ENCODE peak calls at places on chromosomes 3 and 15, in seven cellular contexts. A, K, Z, U, E, T and P are unnamed samples.

GRCh38 chr3:10004960-10005564 is 18.4 kb upstream of the EMC3 start:
- DNase-seq in A (no peak), K (no peak), Z (no peak), U (no peak), E (no peak), T (no peak), P (no peak)

GRCh38 chr3:10614160-10614559 is 108.8 kb upstream of the ATP2B2 start:
- DNase-seq in A (no peak), K (no peak), Z (no peak), U (no peak), E (no peak), T (no peak), P (no peak)

GRCh38 chr3:46065294-46065705 is 38.0 kb upstream of the XCR1 start:
- DNase-seq in A (no peak), K (peak; percentile 80), Z (no peak), U (no peak), E (no peak), T (no peak), P (peak; percentile 81)

GRCh38 chr3:87462228-87462627 is 185.8 kb upstream of the POU1F1 start:
- DNase-seq in A (no peak), K (no peak), Z (no peak), U (no peak), E (no peak), T (peak; percentile 21), P (no peak)

GRCh38 chr15:71746719-71747118 is 63.6 kb upstream of the NR2E3 start:
- DNase-seq in A (no peak), K (no peak), Z (no peak), U (no peak), E (no peak), T (no peak), P (peak; percentile 87)

GRCh38 chr3:128167973-128168674 is 14.8 kb downstream of the EEFSEC start:
- DNase-seq in A (no peak), K (no peak), Z (no peak), U (no peak), E (no peak), T (no peak), P (no peak)

GRCh38 chr15:35306361-35306981 is 221.4 kb upstream of the NANOGP8 start:
- DNase-seq in A (no peak), K (no peak), Z (no peak), U (no peak), E (no peak), T (peak; percentile 74), P (no peak)

GRCh38 chr15:78088773-78089080 is 3.6 kb upstream of the SH2D7 start:
- DNase-seq in A (no peak), K (no peak), Z (no peak), U (peak; percentile 22), E (no peak), T (no peak), P (no peak)

GRCh38 chr15:101031203-101031602 is 112.0 kb downstream of the LRRK1 start:
- DNase-seq in A (no peak), K (no peak), Z (peak; percentile 17), U (peak; percentile 23), E (peak; percentile 5), T (no peak), P (no peak)

GRCh38 chr15:68190048-68190447 is 15.1 kb downstream of the CALML4 start:
- DNase-seq in A (no peak), K (no peak), Z (no peak), U (no peak), E (no peak), T (no peak), P (no peak)

GRCh38 chr3:184616416-184616815 is 54.8 kb downstream of the EPHB3 start:
- DNase-seq in A (no peak), K (no peak), Z (no peak), U (peak; percentile 4), E (no peak), T (no peak), P (no peak)

GRCh38 chr15:80856809-80857377 is 77.7 kb downstream of the CEMIP start:
- DNase-seq in A (peak; percentile 58), K (no peak), Z (peak; percentile 73), U (peak; percentile 66), E (peak; percentile 73), T (peak; percentile 48), P (peak; percentile 74)

GRCh38 chr3:172471903-172472302 is 23.6 kb upstream of the GHSR start:
- DNase-seq in A (no peak), K (no peak), Z (no peak), U (no peak), E (no peak), T (no peak), P (no peak)

GRCh38 chr3:148735597-148735996 is 37.9 kb downstream of the AGTR1 start:
- DNase-seq in A (no peak), K (no peak), Z (no peak), U (no peak), E (no peak), T (peak; percentile 39), P (no peak)

GRCh38 chr15:33022629-33023028 is 171.9 kb downstream of the FMN1 start:
- DNase-seq in A (no peak), K (no peak), Z (peak; percentile 85), U (peak; percentile 86), E (no peak), T (peak; percentile 63), P (peak; percentile 86)

GRCh38 chr15:41124058-41124457 is 8.0 kb upstream of the INO80 start:
- DNase-seq in A (no peak), K (no peak), Z (no peak), U (no peak), E (no peak), T (no peak), P (no peak)

GRCh38 chr3:72155391-72156064 is 370.6 kb upstream of the PROK2 start:
- DNase-seq in A (peak; percentile 81), K (no peak), Z (no peak), U (peak; percentile 84), E (peak; percentile 22), T (peak; percentile 99), P (no peak)

GRCh38 chr3:5290915-5291314 is 103.4 kb downstream of the EDEM1 start:
- DNase-seq in A (no peak), K (no peak), Z (no peak), U (no peak), E (no peak), T (no peak), P (no peak)

GRCh38 chr3:56783644-56784451 is 17.9 kb downstream of the ARHGEF3 start:
- DNase-seq in A (no peak), K (peak; percentile 80), Z (no peak), U (peak; percentile 80), E (peak; percentile 61), T (peak; percentile 73), P (peak; percentile 93)

GRCh38 chr3:48847053-48847585 is 555 bp downstream of the PRKAR2A start:
- DNase-seq in A (peak; percentile 85), K (peak; percentile 50), Z (peak; percentile 91), U (peak; percentile 89), E (peak; percentile 85), T (peak; percentile 93), P (peak; percentile 64)

GRCh38 chr15:90882781-90883525 is 1.4 kb upstream of the FES start:
- DNase-seq in A (no peak), K (no peak), Z (no peak), U (no peak), E (no peak), T (no peak), P (no peak)
- H3K4me1 ChIP-seq in A (peaks cover 10% of the 10 kb centered on the region), K (no peaks in the 10 kb centered on the region), Z (peaks cover 15% of the 10 kb centered on the region), U (no peaks in the 10 kb centered on the region), E (peaks cover 47% of the 10 kb centered on the region), T (peaks cover 4% of the 10 kb centered on the region), P (peaks cover 6% of the 10 kb centered on the region)

DNA sequence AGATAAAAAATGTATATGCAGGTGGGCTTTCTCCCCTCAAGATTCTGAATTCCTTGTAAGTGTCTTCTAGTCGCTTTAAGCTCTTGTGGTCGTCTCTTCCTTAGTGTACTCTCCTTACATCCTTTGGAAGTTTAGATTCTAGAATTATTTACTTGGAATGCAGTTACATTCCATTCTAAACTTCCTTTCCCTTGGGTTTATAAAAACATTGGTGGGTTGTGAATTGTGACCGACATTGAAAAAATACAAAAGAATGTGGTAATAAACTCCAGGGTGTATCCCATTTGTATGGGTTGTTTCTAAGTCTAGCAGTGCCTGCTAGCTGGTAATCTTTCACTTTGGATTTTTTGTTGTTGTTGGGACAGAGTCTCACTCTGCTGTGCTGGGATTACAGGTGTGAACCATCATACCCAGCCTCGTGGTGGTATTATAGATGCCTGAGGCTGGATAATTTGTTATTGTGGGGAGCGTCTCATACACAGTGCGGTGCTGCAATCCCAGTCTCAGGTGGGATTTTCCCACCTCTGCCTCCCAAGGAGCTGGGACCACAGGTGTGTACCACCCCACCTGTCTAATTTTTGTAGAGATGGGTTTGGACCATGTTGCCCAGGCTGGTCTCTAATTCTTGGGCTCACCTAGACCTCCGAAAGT is 9.1 kb downstream of the CHD2 start:
- DNase-seq in A (no peak), K (no peak), Z (no peak), U (no peak), E (no peak), T (peak; percentile 39), P (peak; percentile 2)
- H3K4me3 ChIP-seq in A (no peak overlapping the region), K (no peak overlapping the region), Z (no peak overlapping the region), U (no peak overlapping the region), E (no peak overlapping the region), T (peak overlapping the region; percentile 53), P (no peak overlapping the region)

GRCh38 chr15:63519041-63519440 is 14.6 kb downstream of the USP3 start:
- DNase-seq in A (no peak), K (no peak), Z (no peak), U (no peak), E (no peak), T (no peak), P (no peak)
- H3K4me1 ChIP-seq in A (peaks cover 21% of the 10 kb centered on the region), K (peaks cover 69% of the 10 kb centered on the region), Z (peaks cover 7% of the 10 kb centered on the region), U (peaks cover 3% of the 10 kb centered on the region), E (peaks cover 99% of the 10 kb centered on the region), T (peaks cover 47% of the 10 kb centered on the region), P (peaks cover 4% of the 10 kb centered on the region)

GRCh38 chr3:196518999-196519737 is 4.0 kb upstream of the SMCO1 start:
- DNase-seq in A (no peak), K (peak; percentile 19), Z (peak; percentile 90), U (peak; percentile 71), E (peak; percentile 48), T (peak; percentile 88), P (peak; percentile 45)

GRCh38 chr3:196514913-196515621 is at the start of gene SMCO1:
- DNase-seq in A (no peak), K (no peak), Z (no peak), U (no peak), E (no peak), T (no peak), P (no peak)

GRCh38 chr3:196519738-196520122 is 4.6 kb upstream of the SMCO1 start:
- DNase-seq in A (no peak), K (peak; percentile 24), Z (peak; percentile 66), U (no peak), E (no peak), T (no peak), P (no peak)

GRCh38 chr3:196517919-196518318 is 2.8 kb upstream of the SMCO1 start:
- DNase-seq in A (no peak), K (no peak), Z (no peak), U (no peak), E (no peak), T (no peak), P (no peak)

DNA sequence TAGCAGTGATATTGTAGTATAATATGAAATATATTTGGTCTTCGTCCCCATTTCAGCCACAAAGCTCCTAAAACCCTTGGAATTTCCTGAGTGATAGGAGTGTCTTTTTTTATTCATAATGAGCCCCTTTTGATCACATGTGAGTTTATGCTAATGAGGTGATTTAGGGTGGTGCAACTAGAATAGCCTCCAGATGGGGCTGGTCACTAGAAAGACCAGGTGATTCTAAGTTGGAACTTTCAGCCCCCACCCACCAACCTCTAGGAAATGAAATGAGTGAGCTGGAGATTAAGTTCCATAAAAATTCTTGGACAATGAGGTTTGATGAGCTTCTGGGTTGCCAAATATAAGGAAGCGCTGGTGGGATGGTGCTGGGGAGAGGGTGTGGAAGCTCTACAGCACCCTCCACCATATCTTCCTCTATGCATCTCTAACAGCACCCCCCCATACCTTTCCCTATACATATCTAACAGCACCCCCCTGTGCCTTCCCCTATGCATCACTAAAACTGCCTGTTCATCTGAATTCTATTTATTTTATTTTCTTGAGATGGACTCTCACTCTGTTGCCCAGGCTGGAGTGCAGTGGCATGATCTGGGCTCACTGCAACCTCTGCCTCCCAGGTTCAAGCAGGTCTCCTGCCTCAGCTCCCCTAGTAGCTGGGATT is 2.1 kb upstream of the SMCO1 start:
- DNase-seq in A (no peak), K (no peak), Z (no peak), U (no peak), E (no peak), T (no peak), P (no peak)
- H3K4me3 ChIP-seq in A (no peak overlapping the region), K (no peak overlapping the region), Z (no peak overlapping the region), U (no peak overlapping the region), E (no peak overlapping the region), T (no peak overlapping the region), P (no peak overlapping the region)